ENCODE peak calls at places on chromosome X, in four cellular contexts. C is HepG2, N is GM23338, D is SK-N-SH. R is an unnamed sample. For H3K36me3, the result is how much of the 10 kb centered on the place peaks cover.

GRCh38 chrX:39491548-39492297 is 606.0 kb downstream of the BCOR start:
- DNase-seq in C (no peak), N (no peak), D (no peak), R (no peak)

GRCh38 chrX:41258871-41259270 is 75.1 kb upstream of the DDX3X start:
- DNase-seq in C (no peak), N (no peak), D (no peak), R (no peak)

GRCh38 chrX:9682456-9682855 is 83.2 kb downstream of the GPR143 start:
- DNase-seq in C (no peak), N (peak), D (no peak), R (peak)

GRCh38 chrX:125295337-125295736 is 24.3 kb upstream of the TEX13C start:
- DNase-seq in C (no peak), N (no peak), D (no peak), R (no peak)

GRCh38 chrX:12610079-12610478 is 181.1 kb upstream of the PRPS2 start:
- DNase-seq in C (no peak), N (no peak), D (no peak), R (no peak)

GRCh38 chrX:63471004-63471403 is 119.9 kb upstream of the SPIN4 start:
- DNase-seq in C (no peak), N (no peak), D (no peak), R (no peak)

GRCh38 chrX:16882702-16883486 is 12.7 kb upstream of the RBBP7 start:
- DNase-seq in C (peak), N (peak), D (peak), R (peak)

GRCh38 chrX:103275947-103276567 is 493 bp downstream of the TCEAL5 start:
- DNase-seq in C (no peak), N (peak), D (peak), R (no peak)

GRCh38 chrX:100413231-100413630 is 3.2 kb upstream of the PCDH19 start:
- DNase-seq in C (peak), N (peak), D (peak), R (peak)

GRCh38 chrX:47991263-47992092 is 12.3 kb downstream of the ZNF182 start:
- DNase-seq in C (no peak), N (no peak), D (no peak), R (no peak)

GRCh38 chrX:37627602-37628001 is 56.1 kb downstream of the LANCL3 start:
- DNase-seq in C (no peak), N (no peak), D (no peak), R (no peak)

GRCh38 chrX:66633541-66633940 is 5.3 kb downstream of the EDA2R start:
- DNase-seq in C (no peak), N (no peak), D (no peak), R (no peak)

GRCh38 chrX:101906136-101906796 is 25.6 kb downstream of the ZMAT1 start:
- DNase-seq in C (no peak), N (no peak), D (no peak), R (no peak)

GRCh38 chrX:142860944-142861343 is 164.8 kb upstream of the SPANXN4 start:
- DNase-seq in C (no peak), N (no peak), D (no peak), R (no peak)

GRCh38 chrX:103817502-103817901 is 14.6 kb downstream of the RAB9B start:
- DNase-seq in C (peak), N (peak), D (peak), R (peak)

GRCh38 chrX:55488268-55488558 is 1.4 kb downstream of the USP51 start:
- DNase-seq in C (no peak), N (peak), D (no peak), R (no peak)

GRCh38 chrX:70030242-70030823 is 19.4 kb downstream of the AWAT2 start:
- DNase-seq in C (peak), N (peak), D (peak), R (peak)

GRCh38 chrX:75609361-75609760 is 86.5 kb upstream of the ZDHHC15 start:
- DNase-seq in C (no peak), N (peak), D (no peak), R (peak)

GRCh38 chrX:17007134-17007768 is 60.8 kb downstream of the REPS2 start:
- DNase-seq in C (peak), N (peak), D (peak), R (peak)

GRCh38 chrX:72269671-72270251 is 7.3 kb downstream of the RPS4X start:
- DNase-seq in C (no peak), N (no peak), D (no peak), R (no peak)

GRCh38 chrX:16783452-16783851 is 2.8 kb upstream of the TXLNG start:
- DNase-seq in C (no peak), N (no peak), D (no peak), R (no peak)

GRCh38 chrX:3549442-3549875 is 164.0 kb downstream of the PRKX start:
- DNase-seq in C (no peak), N (peak), D (peak), R (peak)

GRCh38 chrX:115948018-115948923 is 222.3 kb upstream of the AGTR2 start:
- DNase-seq in C (peak), N (peak), D (peak), R (peak)

GRCh38 chrX:123814343-123814742 is 45.5 kb upstream of the XIAP start:
- DNase-seq in C (no peak), N (no peak), D (no peak), R (no peak)

GRCh38 chrX:153692003-153692402 is 4.3 kb downstream of the SLC6A8 start:
- DNase-seq in C (no peak), N (no peak), D (no peak), R (no peak)
- H2AFZ ChIP-seq in C (no peak), N (no peak), D (no peak), R (no peak)

GRCh38 chrX:308821-309520 is 9.6 kb downstream of the GTPBP6 start:
- DNase-seq in C (no peak), N (no peak), D (no peak), R (no peak)

GRCh38 chrX:300334-300733 is 18.3 kb downstream of the GTPBP6 start:
- DNase-seq in C (no peak), N (no peak), D (no peak), R (no peak)

GRCh38 chrX:298993-299392 is 17.8 kb downstream of the PLCXD1 start:
- DNase-seq in C (no peak), N (no peak), D (no peak), R (no peak)

GRCh38 chrX:307261-308111 is 11.1 kb downstream of the GTPBP6 start:
- DNase-seq in C (no peak), N (peak), D (no peak), R (no peak)

DNA sequence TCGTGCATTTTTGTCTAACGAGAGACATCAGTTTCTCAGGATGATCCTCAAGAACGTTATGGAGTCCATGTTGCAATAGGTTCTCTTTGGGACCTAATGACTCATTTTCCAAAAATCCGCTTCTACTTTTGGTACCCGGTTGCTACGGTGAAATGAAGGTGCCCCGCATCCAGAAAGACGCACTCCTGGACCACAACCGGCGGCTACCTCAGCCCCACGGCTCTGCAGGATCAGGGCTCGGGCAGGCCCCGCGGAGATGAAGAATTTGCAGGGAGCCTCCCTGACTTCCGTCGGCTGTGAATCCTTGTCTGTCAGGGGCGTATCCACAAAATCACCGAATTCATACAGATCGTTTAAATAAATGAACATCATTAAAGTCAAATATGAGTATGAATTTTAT is 15.6 kb downstream of the GTPBP6 start:
- DNase-seq in C (no peak), N (no peak), D (no peak), R (no peak)
- H3K36me3 ChIP-seq in C (under half), N (half or more), D (under half), R (under half)

DNA sequence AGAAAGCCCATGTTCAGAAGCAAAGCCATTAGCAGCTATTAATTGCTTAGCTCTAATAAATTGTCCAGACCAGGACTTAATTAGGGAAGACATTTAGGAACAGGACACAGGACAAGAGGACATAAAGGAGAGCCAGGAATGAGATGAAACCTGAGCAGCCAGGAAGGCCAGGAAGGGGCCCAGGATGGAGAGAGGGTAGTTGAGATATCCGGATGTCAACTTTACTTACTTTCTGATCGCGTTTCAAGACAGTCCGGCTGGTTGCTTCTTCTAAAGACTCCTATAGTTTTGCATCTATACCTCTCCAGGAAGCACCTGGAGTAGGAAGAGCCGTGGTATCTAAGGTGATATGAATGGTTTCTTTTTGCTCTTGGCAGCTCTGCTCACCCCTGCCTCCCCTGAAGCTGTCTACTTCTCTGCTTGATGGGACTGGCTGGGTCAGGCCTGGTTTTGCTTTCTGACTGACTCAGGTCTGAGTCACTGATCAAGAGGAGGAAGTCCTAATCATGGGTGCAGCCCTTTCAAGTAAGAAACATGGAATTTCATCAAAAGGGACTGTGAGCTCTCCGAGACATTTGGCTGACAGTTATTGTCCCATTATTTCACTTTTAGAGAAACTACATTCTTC is 733.3 kb downstream of the RPA4 start:
- DNase-seq in C (peak), N (no peak), D (no peak), R (no peak)
- H2AFZ ChIP-seq in C (no peak), N (no peak), D (peak), R (no peak)

GRCh38 chrX:25869761-25870160 is 268.4 kb upstream of the MAGEB18 start:
- DNase-seq in C (no peak), N (no peak), D (no peak), R (no peak)

GRCh38 chrX:25873196-25873595 is 264.9 kb upstream of the MAGEB18 start:
- DNase-seq in C (no peak), N (no peak), D (no peak), R (no peak)

GRCh38 chrX:25872786-25873185 is 265.4 kb upstream of the MAGEB18 start:
- DNase-seq in C (no peak), N (no peak), D (no peak), R (no peak)
- H3K36me3 ChIP-seq in C (under half), N (under half), D (under half), R (under half)

DNA sequence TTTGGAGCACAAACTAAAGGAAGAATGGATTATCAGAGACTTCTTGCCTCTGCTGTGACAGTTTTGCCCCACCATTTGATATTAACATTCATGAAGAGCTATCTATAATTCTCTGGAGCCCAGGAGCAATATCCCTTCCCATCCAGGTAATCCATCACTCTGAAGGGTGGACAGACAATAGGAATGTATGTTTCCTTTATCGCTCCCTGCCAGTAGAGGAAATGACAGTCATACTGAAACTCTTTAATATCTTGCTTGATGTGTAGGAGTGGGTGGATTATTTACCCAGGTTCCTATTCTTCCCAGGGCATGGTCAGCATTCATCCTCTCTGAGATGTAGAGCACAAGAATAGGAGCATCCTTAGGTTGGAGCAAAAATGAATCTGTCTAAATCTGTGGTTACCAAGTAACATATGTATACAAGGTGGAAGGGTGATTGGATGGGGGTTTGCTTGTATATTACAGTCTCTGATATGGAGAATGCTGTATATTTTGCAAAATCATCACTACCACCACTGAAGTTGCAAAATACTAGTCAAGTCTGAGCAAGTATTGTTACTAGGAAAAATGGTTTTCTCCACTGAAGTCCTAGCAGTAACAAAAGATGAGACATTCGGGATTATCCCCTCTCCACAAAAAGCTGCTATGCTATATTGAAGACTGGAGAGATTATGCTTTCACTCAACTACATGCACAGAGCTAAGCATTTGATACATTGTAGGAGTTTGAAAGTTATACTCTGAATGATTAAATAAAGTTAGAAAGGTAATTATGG is 151.6 kb downstream of the CBLL2 start:
- DNase-seq in C (no peak), N (no peak), D (no peak), R (no peak)
- H2AFZ ChIP-seq in C (no peak), N (no peak), D (no peak), R (no peak)

GRCh38 chrX:1598876-1599790 is 7.7 kb downstream of the AKAP17A start:
- DNase-seq in C (no peak), N (no peak), D (no peak), R (no peak)

GRCh38 chrX:1595711-1596060 is 4.3 kb downstream of the AKAP17A start:
- DNase-seq in C (no peak), N (no peak), D (no peak), R (no peak)

GRCh38 chrX:1597345-1598020 is 6.1 kb downstream of the AKAP17A start:
- DNase-seq in C (no peak), N (no peak), D (no peak), R (no peak)

GRCh38 chrX:1598021-1598875 is 6.8 kb downstream of the AKAP17A start:
- DNase-seq in C (no peak), N (no peak), D (no peak), R (no peak)

GRCh38 chrX:1596676-1597344 is 5.4 kb downstream of the AKAP17A start:
- DNase-seq in C (no peak), N (no peak), D (no peak), R (no peak)
- H3K36me3 ChIP-seq in C (half or more), N (under half), D (under half), R (under half)

DNA sequence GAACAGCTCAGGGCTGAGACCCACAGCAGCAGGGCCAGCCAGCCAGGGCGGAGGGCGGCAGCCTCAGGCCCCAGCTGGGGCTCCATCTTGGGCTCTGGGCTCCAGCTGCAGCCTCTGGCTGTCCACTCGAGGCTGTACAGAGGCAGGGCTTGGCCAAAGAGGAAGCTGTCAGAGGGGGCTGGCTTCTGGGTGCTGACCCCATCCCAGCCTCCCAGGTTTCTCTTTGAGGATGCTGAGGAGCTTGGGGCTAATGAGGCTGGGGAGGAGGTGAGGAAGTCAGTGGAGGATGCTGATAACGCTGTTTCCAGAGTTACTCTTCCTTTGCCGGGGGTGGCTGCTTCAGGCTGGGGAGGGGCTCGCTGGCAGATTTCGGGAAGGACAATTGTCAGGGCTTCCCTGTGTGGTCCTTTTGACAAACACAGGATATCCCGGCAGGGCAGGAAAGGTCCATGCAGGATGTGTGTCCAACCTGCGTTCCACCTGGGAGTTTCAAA is at the start of gene DIPK2B:
- DNase-seq in C (no peak), N (no peak), D (no peak), R (no peak)
- H2AFZ ChIP-seq in C (no peak), N (peak), D (peak), R (no peak)

GRCh38 chrX:148872153-148872540 is 371.7 kb downstream of the AFF2 start:
- DNase-seq in C (no peak), N (no peak), D (no peak), R (no peak)

GRCh38 chrX:148871422-148872152 is 371.2 kb downstream of the AFF2 start:
- DNase-seq in C (no peak), N (no peak), D (no peak), R (no peak)

GRCh38 chrX:148872881-148873280 is 372.5 kb downstream of the AFF2 start:
- DNase-seq in C (no peak), N (no peak), D (no peak), R (no peak)

GRCh38 chrX:148878371-148878770 is 378.0 kb downstream of the AFF2 start:
- DNase-seq in C (no peak), N (no peak), D (no peak), R (no peak)

GRCh38 chrX:148874621-148875020 is 374.2 kb downstream of the AFF2 start:
- DNase-seq in C (no peak), N (no peak), D (no peak), R (no peak)
- H3K36me3 ChIP-seq in C (under half), N (under half), D (under half), R (under half)

R was measured in neural progenitor cell.